ENCODE peak calls at places on chromosomes 13 and 19, in seven cellular contexts. F is ELR; E is stimulated activated CD4-positive, alpha-beta T cell treated with anti-CD3 and anti-CD28 coated beads, Interleukin-2, amount 100 ng/mL, for 48 hours; U is NB4; I is type B pancreatic cell; S is astrocyte of the spinal cord; O is Right ventricle myocardium superior. V is an unnamed sample.

GRCh38 chr13:79530270-79530669 is 49.3 kb downstream of the NDFIP2 start:
- DNase-seq in F (no peak), E (no peak), U (no peak), I (no peak), S (no peak), O (no peak), V (no peak)

GRCh38 chr13:100957741-100958140 is 283.1 kb upstream of the TMTC4 start:
- DNase-seq in F (no peak), E (no peak), U (no peak), I (no peak), S (no peak), O (no peak), V (no peak)

GRCh38 chr13:43725460-43725859 is 61.3 kb downstream of the ENOX1 start:
- DNase-seq in F (no peak), E (no peak), U (no peak), I (no peak), S (no peak), O (no peak), V (peak)

GRCh38 chr19:46574533-46574932 is 26.6 kb upstream of the CALM3 start:
- DNase-seq in F (no peak), E (peak), U (no peak), I (no peak), S (no peak), O (no peak), V (peak)

GRCh38 chr13:29435125-29435911 is 160.2 kb downstream of the SLC7A1 start:
- DNase-seq in F (peak), E (no peak), U (no peak), I (no peak), S (peak), O (no peak), V (peak)

GRCh38 chr19:32165750-32166149 is 179.7 kb upstream of the ZNF507 start:
- DNase-seq in F (no peak), E (no peak), U (no peak), I (peak), S (no peak), O (no peak), V (no peak)

GRCh38 chr13:73608157-73608516 is 526.1 kb downstream of the KLF12 start:
- DNase-seq in F (no peak), E (no peak), U (no peak), I (no peak), S (no peak), O (no peak), V (no peak)

GRCh38 chr13:24280722-24281121 is 28.7 kb upstream of the C1QTNF9 start:
- DNase-seq in F (no peak), E (no peak), U (peak), I (no peak), S (no peak), O (no peak), V (no peak)

GRCh38 chr13:113835461-113836274 is 28.2 kb downstream of the GAS6 start:
- DNase-seq in F (peak), E (no peak), U (peak), I (no peak), S (peak), O (peak), V (peak)

GRCh38 chr19:8938576-8938975 is 71.6 kb downstream of the MUC16 start:
- DNase-seq in F (no peak), E (no peak), U (no peak), I (no peak), S (no peak), O (no peak), V (no peak)

GRCh38 chr19:35903550-35904179 is 1.3 kb downstream of the HCST start:
- DNase-seq in F (peak), E (peak), U (peak), I (no peak), S (peak), O (peak), V (peak)

GRCh38 chr19:18558202-18558555 is 509 bp downstream of the KXD1 start:
- DNase-seq in F (no peak), E (no peak), U (no peak), I (no peak), S (peak), O (no peak), V (no peak)

GRCh38 chr13:32969516-32969941 is 46.7 kb upstream of the KL start:
- DNase-seq in F (peak), E (no peak), U (no peak), I (no peak), S (peak), O (no peak), V (peak)

GRCh38 chr19:45030825-45031224 is 8.0 kb upstream of the CLASRP start:
- DNase-seq in F (no peak), E (no peak), U (no peak), I (no peak), S (no peak), O (no peak), V (no peak)

GRCh38 chr13:111242585-111242984 is 77.9 kb upstream of the TEX29 start:
- DNase-seq in F (no peak), E (no peak), U (no peak), I (no peak), S (no peak), O (no peak), V (no peak)

GRCh38 chr19:13396256-13397080 is 109.8 kb downstream of the CACNA1A start:
- DNase-seq in F (peak), E (no peak), U (peak), I (no peak), S (peak), O (peak), V (peak)

GRCh38 chr13:53398051-53398450 is 369.4 kb downstream of the OLFM4 start:
- DNase-seq in F (no peak), E (no peak), U (no peak), I (no peak), S (no peak), O (no peak), V (no peak)

GRCh38 chr13:23025848-23026608 is 154.8 kb upstream of the SGCG start:
- DNase-seq in F (no peak), E (no peak), U (peak), I (no peak), S (no peak), O (no peak), V (no peak)

GRCh38 chr13:33644607-33645543 is 173.1 kb upstream of the RFC3 start:
- DNase-seq in F (no peak), E (no peak), U (peak), I (no peak), S (no peak), O (no peak), V (no peak)

GRCh38 chr19:46426506-46427162 is 2.1 kb downstream of the PNMA8C start:
- DNase-seq in F (peak), E (peak), U (no peak), I (peak), S (peak), O (peak), V (peak)

GRCh38 chr13:100658363-100658762 is 16.2 kb downstream of the TMTC4 start:
- DNase-seq in F (no peak), E (no peak), U (peak), I (no peak), S (no peak), O (no peak), V (no peak)

GRCh38 chr13:79380943-79381445 is 25.1 kb downstream of the RBM26 start:
- DNase-seq in F (no peak), E (no peak), U (no peak), I (no peak), S (no peak), O (no peak), V (no peak)

GRCh38 chr13:20967340-20967739 is 64.8 kb upstream of the XPO4 start:
- DNase-seq in F (no peak), E (no peak), U (no peak), I (no peak), S (no peak), O (no peak), V (no peak)

GRCh38 chr13:33016414-33017409 is at the start of gene KL:
- DNase-seq in F (no peak), E (no peak), U (peak), I (no peak), S (no peak), O (peak), V (no peak)

GRCh38 chr19:8069116-8069973 is 16.8 kb downstream of the CCL25 start:
- DNase-seq in F (no peak), E (peak), U (peak), I (no peak), S (no peak), O (no peak), V (no peak)

GRCh38 chr19:45362291-45362690 is 8.1 kb downstream of the ERCC2 start:
- DNase-seq in F (no peak), E (no peak), U (no peak), I (no peak), S (no peak), O (no peak), V (no peak)